ENCODE peak calls at places on chromosomes 1 and 21, in four cellular contexts. W, T, I and L are unnamed samples.

GRCh38 chr1:19074902-19075721 is 118.6 kb upstream of the IFFO2 start:
- DNase-seq in W (no peak), T (no peak), I (no peak), L (no peak)

GRCh38 chr1:109935451-109935900 is 24.8 kb downstream of the CSF1 start:
- DNase-seq in W (no peak), T (peak; percentile 72), I (no peak), L (no peak)

GRCh38 chr1:175171214-175171913 is 21.2 kb downstream of the KIAA0040 start:
- DNase-seq in W (no peak), T (no peak), I (no peak), L (no peak)

GRCh38 chr1:60890664-60891063 is 191.7 kb upstream of the NFIA start:
- DNase-seq in W (no peak), T (no peak), I (no peak), L (no peak)

GRCh38 chr1:63866085-63866484 is 92.3 kb downstream of the ROR1 start:
- DNase-seq in W (no peak), T (no peak), I (no peak), L (no peak)

GRCh38 chr1:33985656-33986055 is 121.8 kb downstream of the HMGB4 start:
- DNase-seq in W (no peak), T (peak; percentile 41), I (peak; percentile 62), L (no peak)

GRCh38 chr21:46662367-46662654 is 26.8 kb downstream of the PRMT2 start:
- DNase-seq in W (no peak), T (no peak), I (no peak), L (no peak)

GRCh38 chr1:204072951-204073836 is at the start of gene SOX13:
- DNase-seq in W (no peak), T (peak; percentile 85), I (peak; percentile 91), L (no peak)

GRCh38 chr1:163168053-163168452 is 34.7 kb downstream of the RGS5 start:
- DNase-seq in W (no peak), T (no peak), I (peak; percentile 63), L (no peak)

GRCh38 chr1:28751315-28752056 is 14.7 kb downstream of the YTHDF2 start:
- DNase-seq in W (no peak), T (no peak), I (peak; percentile 37), L (no peak)

GRCh38 chr1:89724369-89725015 is 91.6 kb downstream of the LRRC8C start:
- DNase-seq in W (peak; percentile 34), T (no peak), I (no peak), L (peak; percentile 68)

GRCh38 chr1:155499263-155499662 is 63.3 kb downstream of the ASH1L start:
- DNase-seq in W (no peak), T (no peak), I (no peak), L (no peak)

GRCh38 chr1:237394263-237394662 is 352.3 kb downstream of the RYR2 start:
- DNase-seq in W (no peak), T (no peak), I (no peak), L (no peak)

GRCh38 chr1:82179162-82179561 is 378.4 kb downstream of the ADGRL2 start:
- DNase-seq in W (no peak), T (no peak), I (no peak), L (no peak)

GRCh38 chr1:150615346-150616201 is 13.8 kb downstream of the ENSA start:
- DNase-seq in W (no peak), T (no peak), I (no peak), L (no peak)

GRCh38 chr21:42261832-42262200 is 42.9 kb downstream of the ABCG1 start:
- DNase-seq in W (no peak), T (no peak), I (no peak), L (no peak)

GRCh38 chr1:53560572-53561487 is 101.6 kb downstream of the DMRTB1 start:
- DNase-seq in W (no peak), T (no peak), I (no peak), L (no peak)

GRCh38 chr1:89198500-89199072 is at the start of gene GBP4:
- DNase-seq in W (peak; percentile 48), T (peak; percentile 6), I (peak; percentile 20), L (peak; percentile 84)

GRCh38 chr21:31416465-31416864 is 72.4 kb upstream of the TIAM1 start:
- DNase-seq in W (no peak), T (no peak), I (no peak), L (no peak)

GRCh38 chr21:43369124-43369523 is 57.8 kb downstream of the SIK1 start:
- DNase-seq in W (peak; percentile 57), T (no peak), I (peak; percentile 39), L (peak; percentile 76)

GRCh38 chr1:86914998-86915736 is 732 bp downstream of the HS2ST1 start:
- DNase-seq in W (peak; percentile 45), T (peak; percentile 59), I (peak; percentile 52), L (peak; percentile 70)

GRCh38 chr1:153552335-153552734 is 3.3 kb upstream of the S100A3 start:
- DNase-seq in W (no peak), T (no peak), I (no peak), L (no peak)

GRCh38 chr1:7388488-7389185 is 382.5 kb upstream of the VAMP3 start:
- DNase-seq in W (no peak), T (no peak), I (no peak), L (no peak)

GRCh38 chr1:107530543-107530942 is 389.7 kb downstream of the NTNG1 start:
- DNase-seq in W (no peak), T (peak; percentile 6), I (no peak), L (no peak)

GRCh38 chr1:107704911-107705310 is 260.1 kb downstream of the VAV3 start:
- DNase-seq in W (no peak), T (no peak), I (no peak), L (no peak)

GRCh38 chr1:28499553-28499952 is 6.3 kb upstream of the RCC1 start:
- DNase-seq in W (no peak), T (no peak), I (no peak), L (no peak)